ENCODE peak calls at places on chromosome 9, in ten cellular contexts. A is IMR-90, G is mammary epithelial cell, F is tibial nerve, M is kidney epithelial cell, Z is prostate gland, H is stomach, T is adrenal gland, D is psoas muscle, R is uterus. N is an unnamed sample. For H3K27me3, the result is how much of the 10 kb centered on the place peaks cover.

GRCh38 chr9:6133346-6134063 is 82.1 kb upstream of the IL33 start:
- DNase-seq in R (no peak), T (no peak), Z (no peak), D (no peak), G (peak), A (no peak), F (no peak), M (peak), H (no peak), N (no peak)

GRCh38 chr9:98009926-98010325 is 26.8 kb downstream of the ANP32B start:
- DNase-seq in H (no peak), Z (no peak), M (no peak), A (peak), G (no peak), R (peak), D (no peak), F (no peak), T (no peak), N (peak)

GRCh38 chr9:79170643-79171042 is 401.1 kb upstream of the TLE4 start:
- DNase-seq in A (no peak), M (no peak), Z (no peak), R (no peak), G (no peak), D (no peak), T (no peak), H (no peak), F (no peak), N (no peak)

GRCh38 chr9:125409637-125410521 is 148.3 kb downstream of the GAPVD1 start:
- DNase-seq in G (no peak), F (peak), T (no peak), R (no peak), A (peak), D (peak), M (no peak), Z (no peak), H (no peak), N (peak)

GRCh38 chr9:78562021-78562420 is 265.1 kb downstream of the PSAT1 start:
- DNase-seq in D (no peak), A (peak), T (no peak), H (no peak), M (no peak), R (no peak), F (no peak), Z (no peak), G (no peak), N (peak)

GRCh38 chr9:86856259-86856658 is 91.0 kb downstream of the GAS1 start:
- DNase-seq in A (no peak), M (no peak), D (no peak), Z (no peak), R (no peak), H (no peak), T (no peak), F (no peak), G (no peak), N (no peak)

GRCh38 chr9:97711223-97711626 is 14.1 kb upstream of the XPA start:
- DNase-seq in M (no peak), F (no peak), Z (no peak), A (no peak), G (no peak), D (no peak), R (no peak), T (no peak), H (no peak), N (no peak)

GRCh38 chr9:127876026-127876763 is 1.3 kb downstream of the AK1 start:
- DNase-seq in A (no peak), Z (no peak), T (no peak), R (no peak), G (no peak), H (no peak), D (no peak), F (no peak), M (no peak), N (no peak)

GRCh38 chr9:35660966-35661413 is 2.9 kb downstream of the CCDC107 start:
- DNase-seq in T (peak), F (no peak), M (no peak), D (no peak), A (peak), G (no peak), R (peak), H (peak), Z (no peak), N (peak)

GRCh38 chr9:27273186-27273585 is 23.8 kb downstream of the EQTN start:
- DNase-seq in M (no peak), G (no peak), Z (no peak), A (no peak), T (no peak), R (no peak), D (no peak), H (no peak), F (no peak), N (no peak)

GRCh38 chr9:132989014-132989310 is 10.5 kb downstream of the GFI1B start:
- DNase-seq in M (no peak), R (no peak), H (no peak), D (no peak), T (no peak), A (no peak), Z (no peak), F (no peak), G (no peak), N (no peak)

GRCh38 chr9:127925959-127926949 is 4.3 kb downstream of the PIP5KL1 start:
- DNase-seq in T (no peak), F (no peak), M (no peak), H (no peak), A (no peak), D (no peak), G (no peak), R (no peak), Z (no peak), N (no peak)

GRCh38 chr9:108869092-108869725 is 7.1 kb downstream of the ACTL7A start:
- DNase-seq in R (no peak), T (no peak), D (no peak), M (peak), Z (no peak), A (peak), F (no peak), G (peak), H (no peak), N (peak)

GRCh38 chr9:36386396-36386795 is 13.7 kb downstream of the RNF38 start:
- DNase-seq in T (no peak), F (no peak), A (no peak), D (no peak), H (no peak), R (no peak), G (peak), Z (no peak), M (no peak), N (peak)

GRCh38 chr9:125988479-125989050 is 241.4 kb downstream of the PBX3 start:
- DNase-seq in R (no peak), D (no peak), G (no peak), A (no peak), H (no peak), F (no peak), M (no peak), T (no peak), Z (no peak), N (no peak)

GRCh38 chr9:69168709-69169217 is 5.3 kb upstream of the TJP2 start:
- DNase-seq in T (no peak), Z (peak), D (no peak), F (no peak), H (no peak), M (no peak), G (peak), A (peak), R (no peak), N (no peak)

GRCh38 chr9:88938181-88938580 is 53.1 kb upstream of the S1PR3 start:
- DNase-seq in M (no peak), R (no peak), D (no peak), F (no peak), T (no peak), A (no peak), G (no peak), Z (no peak), H (no peak), N (no peak)

GRCh38 chr9:335373-335772 is 120.7 kb downstream of the DOCK8 start:
- DNase-seq in M (no peak), D (no peak), Z (no peak), H (no peak), R (no peak), A (no peak), T (no peak), G (no peak), F (no peak), N (no peak)

GRCh38 chr9:106920701-106921283 is 57.8 kb downstream of the ZNF462 start:
- DNase-seq in T (no peak), Z (no peak), M (peak), D (no peak), F (no peak), R (no peak), G (peak), H (peak), A (peak), N (no peak)

GRCh38 chr9:89038354-89039091 is 47.3 kb downstream of the S1PR3 start:
- DNase-seq in H (no peak), T (peak), Z (no peak), R (no peak), M (no peak), F (peak), G (peak), D (no peak), A (peak), N (peak)

GRCh38 chr9:120892748-120893584 is 16.0 kb upstream of the PHF19 start:
- DNase-seq in Z (no peak), R (no peak), H (no peak), A (peak), T (no peak), D (no peak), M (peak), G (peak), F (no peak), N (peak)

GRCh38 chr9:35793461-35793860 is 2.1 kb downstream of the NPR2 start:
- DNase-seq in Z (no peak), T (no peak), M (no peak), D (no peak), H (no peak), G (no peak), R (no peak), A (no peak), F (no peak), N (no peak)

GRCh38 chr9:77848897-77849296 is 182.7 kb downstream of the GNAQ start:
- DNase-seq in R (peak), F (peak), D (peak), Z (no peak), H (no peak), M (peak), T (peak), G (peak), A (peak), N (peak)

GRCh38 chr9:133210202-133210532 is 1.1 kb upstream of the OBP2B start:
- DNase-seq in M (no peak), G (peak), Z (no peak), H (peak), D (no peak), F (no peak), T (no peak), A (no peak), R (no peak), N (no peak)

GRCh38 chr9:126366366-126367011 is 39.9 kb downstream of the MVB12B start:
- DNase-seq in F (no peak), H (no peak), G (no peak), R (no peak), D (no peak), M (no peak), Z (no peak), A (no peak), T (no peak), N (no peak)

GRCh38 chr9:16726023-16726422 is 144.4 kb downstream of the BNC2 start:
- DNase-seq in A (peak), Z (no peak), D (no peak), G (peak), H (no peak), M (no peak), F (no peak), R (no peak), T (no peak), N (peak)

GRCh38 chr9:101716629-101717028 is 21.8 kb downstream of the GRIN3A start:
- DNase-seq in T (no peak), M (no peak), A (no peak), R (no peak), F (no peak), G (no peak), Z (no peak), D (no peak), H (no peak), N (no peak)

GRCh38 chr9:102244916-102245315 is 506.5 kb upstream of the GRIN3A start:
- DNase-seq in Z (no peak), G (no peak), H (no peak), R (no peak), D (no peak), T (no peak), A (no peak), F (no peak), M (no peak), N (no peak)

GRCh38 chr9:137213160-137214060 is 7.9 kb downstream of the NDOR1 start:
- DNase-seq in D (no peak), T (no peak), R (no peak), Z (no peak), M (no peak), A (no peak), G (no peak), H (no peak), F (no peak), N (no peak)
- TF ChIP-seq CTCF in D (no peak), T (no peak), R (no peak), Z (no peak), M (peak), A (peak), G (no peak), H (no peak), F (no peak), N (peak)

GRCh38 chr9:136980669-136981478 is 1.9 kb upstream of the LCNL1 start:
- DNase-seq in M (no peak), A (no peak), H (no peak), T (no peak), Z (no peak), D (no peak), F (no peak), G (no peak), R (no peak), N (no peak)
- H3K27me3 ChIP-seq in M (under half), A (under half), H (half or more), T (under half), Z (under half), D (under half), F (under half), G (under half), R (under half), N (under half)

GRCh38 chr9:104963076-104963475 is 35.1 kb upstream of the ABCA1 start:
- DNase-seq in R (no peak), M (no peak), F (no peak), A (no peak), T (no peak), D (no peak), Z (no peak), G (no peak), H (no peak), N (no peak)

GRCh38 chr9:104961701-104962359 is 33.9 kb upstream of the ABCA1 start:
- DNase-seq in T (no peak), D (no peak), M (no peak), G (peak), R (no peak), Z (no peak), H (no peak), A (peak), F (no peak), N (no peak)

GRCh38 chr9:104961238-104961637 is 33.3 kb upstream of the ABCA1 start:
- DNase-seq in D (no peak), G (peak), M (no peak), T (no peak), H (no peak), A (peak), F (no peak), R (no peak), Z (no peak), N (peak)

GRCh38 chr9:104958756-104959155 is 30.8 kb upstream of the ABCA1 start:
- DNase-seq in Z (no peak), T (no peak), A (no peak), D (no peak), M (no peak), R (no peak), G (no peak), F (no peak), H (no peak), N (no peak)
- H3K4me3 ChIP-seq in Z (no peak), T (no peak), A (no peak), D (no peak), M (no peak), R (no peak), G (no peak), F (no peak), H (no peak), N (no peak)

GRCh38 chr9:113999256-114000062 is 78.6 kb downstream of the AMBP start:
- DNase-seq in F (peak), Z (peak), H (peak), T (no peak), A (no peak), G (no peak), D (no peak), R (peak), M (no peak), N (no peak)

GRCh38 chr9:114000063-114000454 is 78.0 kb downstream of the AMBP start:
- DNase-seq in G (no peak), M (no peak), D (no peak), H (peak), T (no peak), Z (no peak), R (peak), A (no peak), F (peak), N (no peak)

GRCh38 chr9:113997610-113998009 is 80.5 kb downstream of the AMBP start:
- DNase-seq in A (no peak), F (no peak), T (peak), Z (no peak), H (peak), M (no peak), D (no peak), R (peak), G (no peak), N (no peak)

GRCh38 chr9:113998114-113998513 is 80.0 kb downstream of the AMBP start:
- DNase-seq in T (no peak), R (peak), A (no peak), H (peak), D (no peak), M (no peak), Z (no peak), G (no peak), F (peak), N (no peak)

DNA sequence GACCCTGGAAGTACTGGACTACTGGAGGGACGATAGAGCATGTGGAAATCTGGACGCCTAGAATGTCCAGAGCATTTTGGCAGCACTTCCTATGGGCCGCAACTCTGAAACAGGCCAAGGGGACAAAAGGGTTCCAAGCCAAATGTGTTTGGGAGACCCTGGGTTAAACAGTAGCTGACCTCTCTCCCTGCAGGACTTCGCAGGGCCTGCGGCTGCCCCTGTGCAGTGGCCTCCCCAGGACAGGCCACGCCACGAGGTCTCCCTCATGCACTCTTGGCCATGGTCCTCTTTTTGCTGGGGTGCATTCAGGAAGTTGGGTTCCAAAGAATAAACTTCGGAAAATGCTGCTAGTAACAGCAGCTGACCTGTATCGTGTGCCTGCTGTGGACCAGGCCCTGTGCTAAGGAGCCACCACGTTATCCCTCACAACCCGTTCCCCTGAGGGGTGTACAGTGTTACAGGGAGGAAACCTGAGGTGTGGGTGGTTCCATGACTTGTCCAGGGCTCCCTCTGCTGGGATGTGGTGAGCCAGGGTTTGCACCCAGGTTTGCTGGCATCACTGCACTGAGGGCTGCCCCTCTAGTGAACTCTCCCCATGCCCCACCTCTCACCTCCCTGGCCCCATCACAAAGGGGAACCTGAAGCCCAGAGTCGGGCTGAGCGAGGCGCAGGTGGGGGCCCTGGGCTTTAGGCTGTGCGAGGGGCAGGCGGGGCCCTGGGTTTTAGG is 79.4 kb downstream of the AMBP start:
- DNase-seq in R (peak), A (peak), D (no peak), T (peak), H (peak), Z (no peak), M (no peak), F (peak), G (no peak), N (no peak)
- TF ChIP-seq CTCF in R (peak), A (peak), D (no peak), T (no peak), H (no peak), Z (no peak), M (peak), F (no peak), G (no peak), N (peak)

DNA sequence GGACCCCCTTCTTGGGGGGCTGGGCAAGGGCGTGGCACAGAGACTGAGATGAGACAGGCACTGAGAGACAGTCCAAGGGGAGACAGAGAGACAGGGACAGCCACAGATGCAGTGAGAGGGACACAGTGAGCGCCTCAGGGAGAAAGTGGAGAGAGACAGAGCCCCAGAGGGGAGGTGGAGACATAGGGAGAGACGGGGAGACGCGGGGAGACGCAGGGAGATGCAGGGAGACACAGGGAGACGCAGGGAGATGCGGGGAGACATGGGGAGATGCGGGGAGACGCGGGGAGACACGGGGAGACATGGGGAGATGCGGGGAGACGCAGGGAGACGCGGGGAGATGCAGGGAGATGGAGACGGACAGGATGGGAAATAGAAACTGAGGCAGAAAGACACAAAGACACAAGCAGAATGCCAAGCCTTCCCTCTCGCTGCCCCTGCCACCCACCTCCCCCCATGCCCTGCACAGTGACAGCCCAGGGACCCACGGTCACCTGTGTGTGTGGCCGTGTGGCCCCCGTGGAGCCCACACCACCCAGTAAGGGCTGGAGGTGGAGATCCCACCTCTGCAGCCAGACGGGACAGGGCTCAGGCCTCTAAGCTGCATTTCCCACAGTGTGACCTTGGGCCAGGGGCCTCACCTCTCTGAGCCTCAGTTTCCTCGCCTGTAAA is 8.8 kb downstream of the FIBCD1 start:
- DNase-seq in F (no peak), A (no peak), T (no peak), Z (no peak), H (no peak), M (no peak), G (no peak), R (no peak), D (no peak), N (no peak)
- H3K27me3 ChIP-seq in F (half or more), A (under half), T (under half), Z (under half), H (half or more), M (under half), G (under half), R (under half), D (under half), N (under half)

DNA sequence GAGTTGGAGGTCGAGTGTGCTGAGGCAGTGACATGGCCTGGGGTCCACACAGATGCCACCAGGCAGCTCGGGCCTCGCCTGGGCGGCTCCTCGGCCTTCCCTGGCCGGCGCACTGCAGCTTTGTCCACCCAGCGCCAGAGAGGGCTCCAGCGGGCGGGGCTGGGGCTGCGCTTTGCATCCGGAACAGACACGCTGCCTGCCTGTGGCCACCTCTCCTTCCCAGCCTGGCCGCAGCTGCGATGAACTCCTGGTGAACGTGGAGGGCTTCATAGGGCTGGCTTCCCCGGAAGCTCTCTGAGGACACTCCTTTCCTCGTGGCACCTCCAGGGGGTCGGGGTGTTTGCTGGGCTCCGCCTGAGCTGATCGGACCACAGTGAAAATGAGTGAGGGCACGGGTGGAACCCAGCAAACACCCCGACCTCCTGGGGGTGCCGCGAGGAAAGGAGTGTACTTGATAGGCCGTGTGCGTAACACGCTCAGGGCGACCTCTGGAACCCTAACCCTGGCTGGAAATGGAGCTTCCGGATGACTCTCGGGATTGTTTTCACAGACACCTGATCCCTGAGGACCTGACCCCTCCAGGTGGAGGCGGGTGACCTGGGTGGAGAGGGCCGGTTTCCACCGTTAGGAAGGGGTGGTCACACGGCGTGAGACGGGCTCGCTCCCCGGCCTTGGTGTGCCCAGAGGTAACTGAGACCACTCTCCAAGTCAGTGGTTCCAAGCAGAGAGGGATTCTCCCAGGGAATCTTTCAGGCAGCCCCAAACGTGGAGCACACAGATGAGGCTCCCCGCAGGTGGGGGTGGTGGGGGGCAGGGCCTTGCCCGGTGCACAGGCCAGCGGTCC is 31.8 kb upstream of the RXRA start:
- DNase-seq in T (no peak), R (peak), G (no peak), F (peak), H (peak), A (no peak), M (no peak), D (peak), Z (no peak), N (peak)
- H3K4me3 ChIP-seq in T (no peak), R (peak), G (no peak), F (peak), H (peak), A (no peak), M (no peak), D (peak), Z (no peak), N (no peak)

GRCh38 chr9:91761362-91761761 is 188.7 kb downstream of the ROR2 start:
- DNase-seq in G (no peak), R (no peak), H (no peak), D (no peak), Z (no peak), T (no peak), A (no peak), F (no peak), M (no peak), N (no peak)
- TF ChIP-seq CTCF in G (no peak), R (no peak), H (no peak), D (no peak), Z (no peak), T (no peak), A (no peak), F (no peak), M (no peak), N (no peak)